ENCODE peak calls at places on chromosome 2, in seven cellular contexts. One of them, this sample, is unnamed. For H3K36me3, the result is how much of the 10 kb centered on the place peaks cover.

GRCh38 chr2:10193276-10193675 is 70.7 kb downstream of the RRM2 start:
- DNase-seq in small intestine: no peak
- DNase-seq in CD8-positive, alpha-beta T cell: no peak
- DNase-seq in endothelial cell of umbilical vein: no peak
- DNase-seq in neuronal stem cell: no peak
- DNase-seq in SK-N-MC: no peak
- DNase-seq in body of pancreas: no peak
- DNase-seq in this sample: no peak

GRCh38 chr2:233121856-233122255 is 61.7 kb downstream of the INPP5D start:
- DNase-seq in small intestine: no peak
- DNase-seq in CD8-positive, alpha-beta T cell: no peak
- DNase-seq in endothelial cell of umbilical vein: no peak
- DNase-seq in neuronal stem cell: no peak
- DNase-seq in SK-N-MC: no peak
- DNase-seq in body of pancreas: no peak
- DNase-seq in this sample: no peak

GRCh38 chr2:107663632-107664031 is 163.1 kb upstream of the RGPD4 start:
- DNase-seq in small intestine: no peak
- DNase-seq in CD8-positive, alpha-beta T cell: no peak
- DNase-seq in endothelial cell of umbilical vein: no peak
- DNase-seq in neuronal stem cell: no peak
- DNase-seq in SK-N-MC: no peak
- DNase-seq in body of pancreas: no peak
- DNase-seq in this sample: no peak

GRCh38 chr2:226655871-226656270 is 143.7 kb downstream of the IRS1 start:
- DNase-seq in small intestine: peak
- DNase-seq in CD8-positive, alpha-beta T cell: no peak
- DNase-seq in endothelial cell of umbilical vein: no peak
- DNase-seq in neuronal stem cell: no peak
- DNase-seq in SK-N-MC: no peak
- DNase-seq in body of pancreas: no peak
- DNase-seq in this sample: no peak

GRCh38 chr2:71730785-71731383 is 277.5 kb downstream of the DYSF start:
- DNase-seq in small intestine: no peak
- DNase-seq in CD8-positive, alpha-beta T cell: no peak
- DNase-seq in endothelial cell of umbilical vein: no peak
- DNase-seq in neuronal stem cell: no peak
- DNase-seq in SK-N-MC: no peak
- DNase-seq in body of pancreas: no peak
- DNase-seq in this sample: no peak

GRCh38 chr2:38750793-38751042 is 443 bp downstream of the SRSF7 start:
- DNase-seq in small intestine: peak
- DNase-seq in CD8-positive, alpha-beta T cell: peak
- DNase-seq in endothelial cell of umbilical vein: no peak
- DNase-seq in neuronal stem cell: no peak
- DNase-seq in SK-N-MC: no peak
- DNase-seq in body of pancreas: peak
- DNase-seq in this sample: peak

GRCh38 chr2:175403599-175404221 is 222.2 kb upstream of the ATP5MC3 start:
- DNase-seq in small intestine: no peak
- DNase-seq in CD8-positive, alpha-beta T cell: no peak
- DNase-seq in endothelial cell of umbilical vein: no peak
- DNase-seq in neuronal stem cell: no peak
- DNase-seq in SK-N-MC: peak
- DNase-seq in body of pancreas: no peak
- DNase-seq in this sample: no peak

GRCh38 chr2:45009928-45010705 is 865 bp upstream of the SIX2 start:
- DNase-seq in small intestine: no peak
- DNase-seq in CD8-positive, alpha-beta T cell: no peak
- DNase-seq in endothelial cell of umbilical vein: peak
- DNase-seq in neuronal stem cell: no peak
- DNase-seq in SK-N-MC: no peak
- DNase-seq in body of pancreas: peak
- DNase-seq in this sample: peak

GRCh38 chr2:105600949-105601708 is 143.6 kb upstream of the NCK2 start:
- DNase-seq in small intestine: peak
- DNase-seq in CD8-positive, alpha-beta T cell: no peak
- DNase-seq in endothelial cell of umbilical vein: no peak
- DNase-seq in neuronal stem cell: no peak
- DNase-seq in SK-N-MC: no peak
- DNase-seq in body of pancreas: no peak
- DNase-seq in this sample: no peak

GRCh38 chr2:607172-607571 is 70.0 kb downstream of the TMEM18 start:
- DNase-seq in small intestine: no peak
- DNase-seq in CD8-positive, alpha-beta T cell: no peak
- DNase-seq in endothelial cell of umbilical vein: no peak
- DNase-seq in neuronal stem cell: no peak
- DNase-seq in SK-N-MC: no peak
- DNase-seq in body of pancreas: no peak
- DNase-seq in this sample: no peak

GRCh38 chr2:86783615-86784339 is 6.9 kb downstream of the CD8A start:
- DNase-seq in small intestine: no peak
- DNase-seq in CD8-positive, alpha-beta T cell: no peak
- DNase-seq in endothelial cell of umbilical vein: no peak
- DNase-seq in neuronal stem cell: no peak
- DNase-seq in SK-N-MC: no peak
- DNase-seq in body of pancreas: no peak
- DNase-seq in this sample: no peak

GRCh38 chr2:187302619-187303018 is 145.4 kb downstream of the CALCRL start:
- DNase-seq in small intestine: no peak
- DNase-seq in CD8-positive, alpha-beta T cell: no peak
- DNase-seq in endothelial cell of umbilical vein: peak
- DNase-seq in neuronal stem cell: no peak
- DNase-seq in SK-N-MC: no peak
- DNase-seq in body of pancreas: no peak
- DNase-seq in this sample: no peak

GRCh38 chr2:105515581-105516415 is 116.9 kb upstream of the FHL2 start:
- DNase-seq in small intestine: no peak
- DNase-seq in CD8-positive, alpha-beta T cell: no peak
- DNase-seq in endothelial cell of umbilical vein: peak
- DNase-seq in neuronal stem cell: no peak
- DNase-seq in SK-N-MC: no peak
- DNase-seq in body of pancreas: no peak
- DNase-seq in this sample: no peak

GRCh38 chr2:64840419-64840818 is 148.8 kb upstream of the SLC1A4 start:
- DNase-seq in small intestine: no peak
- DNase-seq in CD8-positive, alpha-beta T cell: no peak
- DNase-seq in endothelial cell of umbilical vein: no peak
- DNase-seq in neuronal stem cell: no peak
- DNase-seq in SK-N-MC: no peak
- DNase-seq in body of pancreas: no peak
- DNase-seq in this sample: no peak

DNA sequence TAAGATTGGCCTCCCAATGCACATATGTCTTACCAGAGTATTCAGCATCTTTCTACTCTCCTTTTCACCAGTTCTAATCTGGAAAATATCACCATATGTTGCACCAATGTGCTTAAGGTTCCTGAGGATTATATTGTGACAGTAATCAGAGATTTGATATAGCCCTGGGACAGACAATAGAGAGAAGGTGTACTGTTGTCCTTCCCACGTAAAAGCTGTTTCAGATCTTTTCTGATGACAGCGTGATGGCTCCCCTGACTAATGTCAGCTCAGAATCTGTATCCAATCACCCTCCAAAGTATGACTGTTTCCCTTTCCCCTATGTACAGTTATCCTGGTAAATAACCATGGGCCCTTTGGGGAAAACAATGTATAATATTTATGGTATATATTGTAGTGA is 9.0 kb upstream of the MLPH start:
- DNase-seq in small intestine: no peak
- DNase-seq in CD8-positive, alpha-beta T cell: no peak
- DNase-seq in endothelial cell of umbilical vein: no peak
- DNase-seq in neuronal stem cell: no peak
- DNase-seq in SK-N-MC: no peak
- DNase-seq in body of pancreas: no peak
- DNase-seq in this sample: no peak
- H3K36me3 ChIP-seq in small intestine: under half
- H3K36me3 ChIP-seq in CD8-positive, alpha-beta T cell: under half
- H3K36me3 ChIP-seq in endothelial cell of umbilical vein: under half
- H3K36me3 ChIP-seq in neuronal stem cell: under half
- H3K36me3 ChIP-seq in SK-N-MC: under half
- H3K36me3 ChIP-seq in body of pancreas: under half
- H3K36me3 ChIP-seq in this sample: under half

GRCh38 chr2:112767693-112768380 is 3.4 kb upstream of the CKAP2L start:
- DNase-seq in small intestine: peak
- DNase-seq in CD8-positive, alpha-beta T cell: no peak
- DNase-seq in endothelial cell of umbilical vein: peak
- DNase-seq in neuronal stem cell: no peak
- DNase-seq in SK-N-MC: no peak
- DNase-seq in body of pancreas: no peak
- DNase-seq in this sample: no peak
- H3K4me3 ChIP-seq in small intestine: no peak
- H3K4me3 ChIP-seq in CD8-positive, alpha-beta T cell: no peak
- H3K4me3 ChIP-seq in endothelial cell of umbilical vein: peak
- H3K4me3 ChIP-seq in neuronal stem cell: no peak
- H3K4me3 ChIP-seq in SK-N-MC: no peak
- H3K4me3 ChIP-seq in body of pancreas: no peak
- H3K4me3 ChIP-seq in this sample: no peak

GRCh38 chr2:197414515-197414914 is 20.3 kb downstream of the SF3B1 start:
- DNase-seq in small intestine: no peak
- DNase-seq in CD8-positive, alpha-beta T cell: no peak
- DNase-seq in endothelial cell of umbilical vein: no peak
- DNase-seq in neuronal stem cell: no peak
- DNase-seq in SK-N-MC: no peak
- DNase-seq in body of pancreas: no peak
- DNase-seq in this sample: no peak

GRCh38 chr2:197414039-197414438 is 20.8 kb downstream of the SF3B1 start:
- DNase-seq in small intestine: no peak
- DNase-seq in CD8-positive, alpha-beta T cell: no peak
- DNase-seq in endothelial cell of umbilical vein: no peak
- DNase-seq in neuronal stem cell: no peak
- DNase-seq in SK-N-MC: no peak
- DNase-seq in body of pancreas: no peak
- DNase-seq in this sample: no peak

DNA sequence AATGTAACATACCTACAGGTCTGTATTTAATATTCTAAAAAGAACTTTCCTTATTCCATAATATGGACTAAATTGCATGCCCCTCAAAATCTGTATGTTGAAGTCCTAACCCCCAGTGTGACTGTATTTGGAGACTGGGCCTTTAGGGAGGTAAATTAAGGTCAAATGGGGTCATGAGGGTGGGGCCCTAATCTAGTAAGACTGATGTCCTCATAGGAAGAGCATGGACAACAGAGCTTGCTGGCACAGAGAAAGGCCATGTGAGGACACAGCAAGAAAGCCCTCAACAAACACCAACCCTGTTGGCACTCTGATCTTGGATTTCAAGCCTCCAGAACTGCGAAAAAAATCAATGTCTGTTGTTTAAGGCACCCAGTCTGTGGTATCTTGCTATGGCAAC is 18.6 kb downstream of the SF3B1 start:
- DNase-seq in small intestine: no peak
- DNase-seq in CD8-positive, alpha-beta T cell: no peak
- DNase-seq in endothelial cell of umbilical vein: no peak
- DNase-seq in neuronal stem cell: no peak
- DNase-seq in SK-N-MC: no peak
- DNase-seq in body of pancreas: no peak
- DNase-seq in this sample: no peak
- H3K36me3 ChIP-seq in small intestine: under half
- H3K36me3 ChIP-seq in CD8-positive, alpha-beta T cell: half or more
- H3K36me3 ChIP-seq in endothelial cell of umbilical vein: under half
- H3K36me3 ChIP-seq in neuronal stem cell: half or more
- H3K36me3 ChIP-seq in SK-N-MC: half or more
- H3K36me3 ChIP-seq in body of pancreas: under half
- H3K36me3 ChIP-seq in this sample: half or more

GRCh38 chr2:218963597-218963996 is 4.1 kb downstream of the CDK5R2 start:
- DNase-seq in small intestine: no peak
- DNase-seq in CD8-positive, alpha-beta T cell: no peak
- DNase-seq in endothelial cell of umbilical vein: no peak
- DNase-seq in neuronal stem cell: no peak
- DNase-seq in SK-N-MC: no peak
- DNase-seq in body of pancreas: no peak
- DNase-seq in this sample: no peak

GRCh38 chr2:218961229-218961628 is 1.8 kb downstream of the CDK5R2 start:
- DNase-seq in small intestine: no peak
- DNase-seq in CD8-positive, alpha-beta T cell: no peak
- DNase-seq in endothelial cell of umbilical vein: no peak
- DNase-seq in neuronal stem cell: no peak
- DNase-seq in SK-N-MC: no peak
- DNase-seq in body of pancreas: no peak
- DNase-seq in this sample: no peak

GRCh38 chr2:218961651-218962570 is 2.4 kb downstream of the CDK5R2 start:
- DNase-seq in small intestine: no peak
- DNase-seq in CD8-positive, alpha-beta T cell: no peak
- DNase-seq in endothelial cell of umbilical vein: no peak
- DNase-seq in neuronal stem cell: no peak
- DNase-seq in SK-N-MC: no peak
- DNase-seq in body of pancreas: no peak
- DNase-seq in this sample: no peak

GRCh38 chr2:218964041-218964771 is 4.7 kb downstream of the CDK5R2 start:
- DNase-seq in small intestine: no peak
- DNase-seq in CD8-positive, alpha-beta T cell: no peak
- DNase-seq in endothelial cell of umbilical vein: no peak
- DNase-seq in neuronal stem cell: no peak
- DNase-seq in SK-N-MC: no peak
- DNase-seq in body of pancreas: no peak
- DNase-seq in this sample: peak

DNA sequence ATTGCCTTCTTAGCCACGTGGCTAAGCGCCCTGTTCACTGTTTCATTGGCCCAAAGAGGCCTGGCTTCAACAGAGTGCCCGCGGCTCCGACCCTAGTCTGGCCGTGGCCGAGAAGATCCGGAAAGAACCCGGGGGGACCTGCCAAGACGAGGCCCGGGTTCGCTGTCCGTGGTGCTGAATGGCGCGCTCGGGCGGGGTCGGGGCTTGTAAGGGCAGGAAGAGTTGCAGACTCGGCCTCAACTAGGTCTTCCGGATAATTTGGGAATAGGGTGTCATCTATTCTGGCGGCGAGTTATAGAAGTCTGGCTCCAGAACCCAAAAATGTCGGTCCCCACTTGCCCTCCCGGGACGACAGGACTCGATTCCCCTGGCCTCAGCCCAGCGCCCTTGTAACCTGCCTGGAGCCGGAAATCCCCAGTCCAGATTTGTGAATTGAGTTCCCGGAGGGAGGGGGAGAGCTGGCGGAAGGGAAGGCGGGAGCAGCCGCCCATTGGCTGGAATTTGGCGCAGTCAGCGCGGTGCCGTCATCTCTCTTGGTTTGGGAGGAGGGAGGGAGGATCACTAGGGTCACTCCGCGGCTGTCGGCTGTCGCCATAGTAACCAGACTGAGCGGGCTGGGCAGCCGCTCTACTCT is 3.5 kb downstream of the CDK5R2 start:
- DNase-seq in small intestine: no peak
- DNase-seq in CD8-positive, alpha-beta T cell: peak
- DNase-seq in endothelial cell of umbilical vein: no peak
- DNase-seq in neuronal stem cell: peak
- DNase-seq in SK-N-MC: no peak
- DNase-seq in body of pancreas: peak
- DNase-seq in this sample: peak
- H3K4me3 ChIP-seq in small intestine: no peak
- H3K4me3 ChIP-seq in CD8-positive, alpha-beta T cell: no peak
- H3K4me3 ChIP-seq in endothelial cell of umbilical vein: no peak
- H3K4me3 ChIP-seq in neuronal stem cell: peak
- H3K4me3 ChIP-seq in SK-N-MC: no peak
- H3K4me3 ChIP-seq in body of pancreas: no peak
- H3K4me3 ChIP-seq in this sample: no peak

This sample was measured in MG63.